ENCODE peak calls at places on chromosomes 5 and 9, in seven cellular contexts. Q, M, O, G, N, V and H are unnamed samples.

GRCh38 chr9:36748322-36748899 is 175.7 kb downstream of the MELK start:
- DNase-seq in Q (no peak), M (peak; percentile 62), O (peak; percentile 55), G (peak; percentile 71), N (peak; percentile 57), V (no peak), H (peak; percentile 76)

GRCh38 chr9:27125030-27125429 is 16.0 kb downstream of the TEK start:
- DNase-seq in Q (peak; percentile 50), M (peak; percentile 99), O (peak; percentile 98), G (no peak), N (peak; percentile 69), V (no peak), H (no peak)

GRCh38 chr5:135594416-135594960 is 15.7 kb upstream of the CXCL14 start:
- DNase-seq in Q (peak; percentile 5), M (no peak), O (no peak), G (no peak), N (no peak), V (no peak), H (no peak)

GRCh38 chr9:18947772-18948391 is 85.1 kb downstream of the SAXO1 start:
- DNase-seq in Q (no peak), M (no peak), O (no peak), G (no peak), N (no peak), V (no peak), H (no peak)

GRCh38 chr5:110478899-110479298 is 247.6 kb downstream of the TMEM232 start:
- DNase-seq in Q (no peak), M (peak; percentile 78), O (peak; percentile 86), G (no peak), N (no peak), V (peak; percentile 92), H (no peak)

GRCh38 chr5:37165761-37166160 is 83.4 kb downstream of the CPLANE1 start:
- DNase-seq in Q (no peak), M (no peak), O (no peak), G (no peak), N (no peak), V (peak; percentile 2), H (no peak)

GRCh38 chr5:170451764-170452365 is 52.0 kb upstream of the KCNIP1 start:
- DNase-seq in Q (no peak), M (peak; percentile 54), O (peak; percentile 90), G (no peak), N (no peak), V (no peak), H (no peak)

GRCh38 chr9:134625361-134626140 is 16.1 kb upstream of the COL5A1 start:
- DNase-seq in Q (no peak), M (peak; percentile 51), O (peak; percentile 70), G (no peak), N (peak; percentile 21), V (no peak), H (no peak)

GRCh38 chr9:81305561-81306182 is 383.7 kb downstream of the TLE1 start:
- DNase-seq in Q (no peak), M (no peak), O (no peak), G (no peak), N (no peak), V (no peak), H (no peak)